ENCODE peak calls at places on chromosomes 7 and 10, in nine cellular contexts. Z, R, L, G, S, O, C, T and F are unnamed samples.

GRCh38 chr10:31940839-31941653 is 12.4 kb upstream of the ARHGAP12 start:
- DNase-seq in L (peak), O (peak), C (no peak), R (peak), T (no peak), S (no peak), G (no peak), Z (no peak), F (peak)

GRCh38 chr7:151451626-151452025 is 11.7 kb upstream of the CRYGN start:
- DNase-seq in S (peak), G (no peak), R (no peak), O (no peak), T (no peak), Z (no peak), C (no peak), L (peak), F (no peak)

GRCh38 chr10:114042895-114043531 is 653 bp upstream of the ADRB1 start:
- DNase-seq in S (peak), T (no peak), R (peak), G (peak), L (peak), O (peak), C (no peak), Z (no peak), F (peak)

GRCh38 chr7:97798036-97799019 is 66.4 kb downstream of the TAC1 start:
- DNase-seq in L (peak), O (no peak), S (no peak), Z (no peak), T (no peak), G (no peak), R (no peak), C (no peak), F (no peak)

GRCh38 chr7:86785641-86786040 is 141.9 kb downstream of the GRM3 start:
- DNase-seq in L (no peak), R (no peak), Z (no peak), O (no peak), C (no peak), G (no peak), S (no peak), T (no peak), F (no peak)

GRCh38 chr10:45410807-45411606 is 37.0 kb downstream of the ALOX5 start:
- DNase-seq in Z (no peak), R (no peak), G (no peak), T (no peak), O (no peak), S (no peak), C (no peak), L (no peak), F (no peak)

GRCh38 chr7:139613971-139614411 is 90.5 kb downstream of the CLEC2L start:
- DNase-seq in L (no peak), C (no peak), T (no peak), G (no peak), S (no peak), O (no peak), Z (no peak), R (no peak), F (no peak)

GRCh38 chr10:22624289-22624738 is 90.1 kb downstream of the PIP4K2A start:
- DNase-seq in S (no peak), R (no peak), T (no peak), G (no peak), C (no peak), Z (no peak), O (peak), L (no peak), F (no peak)

GRCh38 chr7:137606061-137606674 is 240.6 kb downstream of the DGKI start:
- DNase-seq in O (peak), C (no peak), L (no peak), G (no peak), S (no peak), Z (no peak), R (no peak), T (no peak), F (no peak)

GRCh38 chr7:29853072-29853471 is 46.8 kb downstream of the WIPF3 start:
- DNase-seq in C (no peak), L (no peak), Z (no peak), T (no peak), G (no peak), R (no peak), S (no peak), O (no peak), F (no peak)

GRCh38 chr7:88361357-88361756 is 54.7 kb upstream of the STEAP4 start:
- DNase-seq in Z (no peak), S (no peak), T (no peak), L (no peak), R (no peak), O (no peak), C (no peak), G (no peak), F (no peak)

GRCh38 chr10:6363516-6363915 is 160.8 kb downstream of the PFKFB3 start:
- DNase-seq in G (no peak), C (no peak), R (no peak), L (no peak), T (peak), O (no peak), S (no peak), Z (no peak), F (no peak)

GRCh38 chr7:80722596-80723141 is 84.2 kb downstream of the CD36 start:
- DNase-seq in G (no peak), Z (peak), R (no peak), S (peak), C (no peak), T (peak), L (peak), O (peak), F (peak)

GRCh38 chr10:116654816-116655215 is 34.1 kb downstream of the PNLIPRP2 start:
- DNase-seq in G (no peak), Z (no peak), T (peak), O (peak), R (peak), S (no peak), C (no peak), L (no peak), F (no peak)

GRCh38 chr10:110698782-110699201 is 54.7 kb downstream of the RBM20 start:
- DNase-seq in S (no peak), L (no peak), O (no peak), T (no peak), C (no peak), Z (no peak), G (no peak), R (no peak), F (no peak)

GRCh38 chr7:136009488-136010079 is 32.4 kb upstream of the MTPN start:
- DNase-seq in G (no peak), L (no peak), R (peak), Z (peak), O (peak), C (no peak), T (no peak), S (no peak), F (no peak)

GRCh38 chr7:74187915-74188675 is 13.9 kb downstream of the EIF4H start:
- DNase-seq in C (no peak), T (no peak), L (no peak), R (no peak), Z (no peak), S (no peak), G (no peak), O (no peak), F (no peak)

GRCh38 chr7:1059200-1060091 is 15.1 kb downstream of the GPR146 start:
- DNase-seq in Z (no peak), O (peak), R (peak), T (no peak), S (peak), G (no peak), L (peak), C (no peak), F (peak)

GRCh38 chr7:3722396-3722846 is 421.4 kb downstream of the SDK1 start:
- DNase-seq in O (peak), S (no peak), G (no peak), Z (no peak), R (peak), T (no peak), L (no peak), C (peak), F (no peak)

GRCh38 chr7:154640266-154640865 is 362.6 kb downstream of the PAXIP1 start:
- DNase-seq in G (no peak), S (no peak), L (peak), O (no peak), C (no peak), Z (no peak), R (peak), T (no peak), F (no peak)

GRCh38 chr7:121924273-121925184 is 51.6 kb downstream of the PTPRZ1 start:
- DNase-seq in T (no peak), L (no peak), G (no peak), Z (no peak), R (no peak), O (no peak), C (no peak), S (no peak), F (no peak)

GRCh38 chr10:86447422-86447821 is 74.2 kb downstream of the WAPL start:
- DNase-seq in L (no peak), O (no peak), R (no peak), T (no peak), Z (no peak), G (no peak), S (no peak), C (no peak), F (no peak)

GRCh38 chr10:90007226-90007625 is 305.8 kb downstream of the KIF20B start:
- DNase-seq in T (no peak), Z (no peak), C (no peak), G (no peak), S (no peak), O (no peak), R (no peak), L (no peak), F (no peak)

GRCh38 chr7:17212188-17212587 is 86.3 kb upstream of the AHR start:
- DNase-seq in Z (no peak), R (no peak), L (no peak), O (no peak), S (no peak), C (no peak), T (no peak), G (no peak), F (no peak)

GRCh38 chr7:77528368-77528767 is 8.7 kb upstream of the PTPN12 start:
- DNase-seq in L (no peak), R (no peak), O (no peak), Z (no peak), S (no peak), C (no peak), T (no peak), G (no peak), F (no peak)

GRCh38 chr7:49894543-49894942 is 121.1 kb downstream of the VWC2 start:
- DNase-seq in R (no peak), C (no peak), T (no peak), Z (no peak), S (no peak), G (no peak), O (no peak), L (no peak), F (no peak)

GRCh38 chr10:4771554-4772201 is 54.3 kb upstream of the AKR1E2 start:
- DNase-seq in S (no peak), O (no peak), C (no peak), G (no peak), Z (no peak), R (no peak), T (no peak), L (no peak), F (no peak)

GRCh38 chr10:101283762-101284161 is 54.5 kb upstream of the LBX1 start:
- DNase-seq in C (no peak), G (no peak), S (no peak), Z (no peak), R (no peak), T (no peak), L (no peak), O (no peak), F (no peak)
- H3K4me3 ChIP-seq in C (no peak), G (peak), S (no peak), Z (no peak), R (no peak), T (peak), L (peak), O (no peak), F (no peak)

GRCh38 chr7:22546769-22547168 is 46.8 kb upstream of the STEAP1B start:
- DNase-seq in L (no peak), C (no peak), Z (no peak), G (no peak), T (no peak), R (no peak), O (no peak), S (no peak), F (no peak)
- TF ChIP-seq EP300 in L (no peak), C (no peak), Z (no peak), G (no peak), T (no peak), R (no peak), O (no peak), S (no peak), F (no peak)

GRCh38 chr7:130488376-130489139 is 3.3 kb upstream of the MEST start:
- DNase-seq in L (no peak), O (no peak), R (peak), Z (no peak), S (no peak), T (no peak), C (no peak), G (no peak), F (no peak)

GRCh38 chr7:130486963-130487324 is 4.9 kb upstream of the MEST start:
- DNase-seq in O (no peak), G (no peak), T (no peak), R (no peak), Z (no peak), C (no peak), S (no peak), L (no peak), F (no peak)

GRCh38 chr7:130485734-130486113 is 6.2 kb upstream of the MEST start:
- DNase-seq in L (no peak), S (no peak), T (no peak), Z (no peak), C (no peak), G (no peak), R (no peak), O (no peak), F (no peak)

GRCh38 chr7:130489140-130489967 is 2.5 kb upstream of the MEST start:
- DNase-seq in R (peak), T (peak), C (no peak), Z (no peak), S (no peak), O (no peak), L (no peak), G (no peak), F (no peak)

GRCh38 chr7:130486114-130486962 is 5.5 kb upstream of the MEST start:
- DNase-seq in S (peak), L (peak), O (peak), G (no peak), R (peak), Z (no peak), C (peak), T (no peak), F (peak)
- H3K4me3 ChIP-seq in S (peak), L (peak), O (peak), G (peak), R (no peak), Z (peak), C (peak), T (peak), F (peak)

DNA sequence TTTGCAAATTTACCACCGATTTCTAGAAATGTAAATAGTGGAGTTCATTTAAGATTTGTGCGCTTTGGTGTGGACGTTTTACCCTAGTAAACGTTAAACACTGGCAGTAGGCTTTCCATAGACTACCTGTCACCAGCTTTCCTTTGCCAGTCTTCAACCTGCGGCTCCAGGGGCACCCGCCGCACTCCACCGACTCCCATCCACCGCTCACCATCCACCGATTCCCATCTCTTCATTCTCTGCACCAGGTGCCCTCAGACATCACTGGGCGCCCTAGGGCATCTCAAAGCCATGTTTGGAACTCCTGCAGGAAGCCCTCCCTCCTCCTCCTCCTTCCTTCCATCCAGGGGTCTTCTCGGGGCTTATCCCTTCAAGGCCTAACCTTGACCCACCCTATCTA is 1.4 kb upstream of the AP5Z1 start:
- DNase-seq in L (no peak), S (no peak), G (no peak), R (no peak), Z (no peak), T (no peak), O (no peak), C (no peak), F (no peak)
- TF ChIP-seq EP300 in L (no peak), S (no peak), G (no peak), R (no peak), Z (no peak), T (no peak), O (no peak), C (no peak), F (no peak)

DNA sequence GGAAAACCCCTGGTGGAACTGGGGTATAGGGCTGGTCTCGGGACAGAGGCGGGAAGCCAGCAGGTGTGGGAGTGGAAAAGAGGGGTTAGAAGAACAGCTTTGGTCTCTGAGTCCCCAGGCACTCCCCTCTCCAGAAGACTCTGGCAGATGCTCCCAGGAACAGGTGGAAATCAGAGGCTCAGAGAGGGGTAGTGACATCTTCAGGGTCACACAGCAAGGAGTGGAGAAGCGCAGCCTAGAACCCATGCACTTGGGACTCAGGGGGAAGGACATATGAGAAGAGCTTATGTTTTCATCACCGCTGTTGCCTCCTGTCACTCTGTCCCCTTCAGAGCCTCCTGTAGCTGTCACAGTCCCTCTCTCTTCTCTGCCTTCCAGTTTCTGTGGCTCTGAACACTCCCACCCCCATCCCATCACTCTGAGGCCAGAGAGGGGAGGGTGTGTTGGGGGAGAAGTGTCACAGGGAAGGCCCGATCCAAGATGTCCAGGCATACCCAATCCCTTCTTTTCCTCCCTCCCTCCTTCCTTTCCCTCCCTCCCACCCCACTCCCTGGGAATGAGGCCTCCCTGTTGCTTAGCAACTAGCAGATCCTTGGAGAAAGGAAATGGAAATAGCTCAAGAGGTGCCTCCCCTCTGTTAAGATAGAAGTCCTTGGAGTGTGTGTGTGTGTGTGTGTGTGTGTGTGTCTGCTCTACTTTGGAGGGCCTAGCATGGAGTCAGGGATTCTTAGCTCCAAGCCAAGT is 32.0 kb downstream of the SRRM3 start:
- DNase-seq in Z (no peak), O (peak), L (no peak), T (no peak), R (no peak), C (no peak), S (no peak), G (no peak), F (no peak)
- H3K4me3 ChIP-seq in Z (no peak), O (no peak), L (no peak), T (no peak), R (no peak), C (no peak), S (no peak), G (no peak), F (no peak)

DNA sequence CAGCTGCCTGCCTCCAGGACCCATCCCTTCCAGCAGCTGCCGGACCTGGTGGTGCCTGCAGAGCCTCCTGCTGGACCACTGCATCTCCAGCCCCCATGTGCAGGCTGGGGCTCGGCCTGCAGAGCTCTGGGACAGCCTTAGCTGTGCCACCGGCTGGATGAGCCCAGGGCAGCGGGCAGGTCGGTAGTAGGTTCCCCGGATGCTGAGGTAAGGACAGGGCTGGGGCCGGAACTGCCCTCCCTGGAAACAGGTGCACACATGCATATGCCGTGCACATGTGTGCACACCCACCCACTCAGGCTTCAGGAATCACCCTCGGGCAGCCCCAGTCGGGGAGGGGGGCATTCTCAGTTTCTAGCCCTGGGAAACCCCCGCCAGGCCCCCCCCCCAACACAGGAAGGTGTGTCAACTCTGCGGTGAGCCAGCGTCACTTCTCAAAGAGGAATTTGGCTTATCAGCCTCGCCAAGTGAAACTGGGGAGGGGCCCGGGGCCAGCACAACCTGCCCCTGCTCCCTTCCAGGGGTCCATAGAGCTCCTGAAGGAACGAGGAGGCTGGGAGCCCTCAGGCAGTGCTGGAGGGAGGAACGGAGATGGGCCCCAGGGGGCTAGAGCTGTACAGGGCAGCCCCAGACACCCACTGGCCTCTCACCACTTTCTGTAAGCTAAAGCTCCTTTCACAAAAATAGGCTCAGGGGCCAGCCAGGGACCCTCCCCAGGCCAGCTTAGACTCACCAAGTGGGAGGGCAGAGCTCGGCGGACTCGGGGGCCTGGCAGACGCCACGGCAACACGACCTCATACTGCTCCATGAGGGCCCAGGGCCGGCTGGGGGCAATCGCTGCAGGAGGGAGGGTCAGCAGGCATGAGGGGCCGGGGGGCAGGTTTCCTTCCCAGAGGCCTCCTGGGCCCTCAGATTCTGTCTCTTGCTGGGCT is 1.7 kb downstream of the ADAM8 start:
- DNase-seq in L (peak), C (no peak), G (no peak), R (no peak), Z (no peak), O (no peak), S (peak), T (no peak), F (peak)
- TF ChIP-seq EP300 in L (no peak), C (no peak), G (no peak), R (no peak), Z (no peak), O (no peak), S (no peak), T (no peak), F (no peak)

DNA sequence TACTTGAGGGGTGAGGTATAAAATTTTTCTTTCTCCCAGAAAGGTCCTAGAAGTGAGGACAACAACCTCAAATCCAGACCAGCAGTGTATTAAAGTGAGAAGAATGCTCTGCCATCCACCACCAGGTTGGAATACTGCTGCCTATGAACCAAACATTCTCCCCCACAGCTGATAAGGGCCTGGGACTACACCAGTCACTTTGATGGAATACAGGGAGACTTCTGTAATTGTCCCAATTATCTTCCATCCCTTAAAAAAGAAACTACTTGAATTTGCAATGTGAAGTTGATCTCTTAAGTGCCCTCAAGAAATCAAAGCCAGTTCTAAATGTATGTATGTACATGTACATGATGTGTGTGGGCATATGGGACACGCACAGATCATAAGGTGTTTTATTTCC is 3.0 kb downstream of the TBX20 start:
- DNase-seq in S (no peak), T (no peak), G (no peak), O (no peak), R (no peak), C (no peak), L (no peak), Z (no peak), F (no peak)
- H3K4me3 ChIP-seq in S (no peak), T (no peak), G (no peak), O (no peak), R (no peak), C (no peak), L (no peak), Z (no peak), F (no peak)

GRCh38 chr7:44805950-44806349 is 9.5 kb downstream of the PPIA start:
- DNase-seq in C (no peak), T (no peak), L (no peak), Z (no peak), S (no peak), R (no peak), O (no peak), G (no peak), F (no peak)
- TF ChIP-seq EP300 in C (no peak), T (no peak), L (no peak), Z (no peak), S (no peak), R (no peak), O (no peak), G (no peak), F (no peak)

GRCh38 chr10:82890573-82890972 is 1015.6 kb downstream of the NRG3 start:
- DNase-seq in O (no peak), G (no peak), S (no peak), L (no peak), C (no peak), T (no peak), Z (no peak), R (no peak), F (no peak)
- H3K4me3 ChIP-seq in O (no peak), G (no peak), S (no peak), L (no peak), C (no peak), T (no peak), Z (no peak), R (no peak), F (no peak)